ENCODE peak calls at places on chromosomes 13 and 19, in ten cellular contexts. M is transverse colon, T is K562, V is upper lobe of left lung, R is tibial nerve, B is A549, E is esophagus muscularis mucosa, H is ovary, U is H1, Y is SK-N-SH. A is an unnamed sample.
A peak's percentile ranks its signal among the peaks of the same experiment; 100 is the strongest.

GRCh38 chr13:95956589-95957148 is 96.5 kb downstream of the UGGT2 start:
- DNase-seq in M (no peak), V (no peak), T (no peak), B (no peak), E (no peak), U (no peak), R (no peak), Y (no peak), H (no peak), A (no peak)

GRCh38 chr19:14796021-14796420 is 17.7 kb upstream of the ADGRE2 start:
- DNase-seq in V (no peak), U (no peak), M (no peak), T (no peak), Y (no peak), R (no peak), H (no peak), E (peak; percentile 21), B (no peak), A (no peak)

GRCh38 chr13:79128158-79128557 is 277.9 kb downstream of the RBM26 start:
- DNase-seq in M (no peak), R (no peak), V (peak; percentile 21), U (no peak), T (no peak), H (no peak), E (no peak), B (peak; percentile 9), Y (no peak), A (no peak)

GRCh38 chr19:16928916-16929315 is 40.1 kb downstream of the F2RL3 start:
- DNase-seq in H (no peak), E (no peak), M (no peak), R (no peak), Y (no peak), B (no peak), T (no peak), V (no peak), U (no peak), A (no peak)

GRCh38 chr19:11538232-11539036 is at the start of gene CNN1:
- DNase-seq in Y (no peak), H (peak; percentile 91), T (peak; percentile 79), M (peak; percentile 75), B (no peak), R (no peak), U (peak; percentile 83), E (peak; percentile 94), V (no peak), A (peak; percentile 29)

GRCh38 chr19:55528030-55528801 is 8.7 kb downstream of the SBK2 start:
- DNase-seq in M (no peak), E (no peak), T (no peak), V (no peak), B (peak; percentile 64), R (no peak), Y (peak; percentile 90), H (no peak), U (no peak), A (no peak)

GRCh38 chr19:3112375-3113099 is 18.4 kb downstream of the GNA11 start:
- DNase-seq in B (no peak), V (no peak), R (no peak), Y (no peak), E (no peak), M (no peak), U (no peak), H (no peak), T (no peak), A (no peak)

GRCh38 chr19:51777570-51778460 is 16.8 kb downstream of the FPR2 start:
- DNase-seq in U (peak; percentile 50), M (peak; percentile 56), T (peak; percentile 68), R (no peak), E (peak; percentile 62), V (peak; percentile 79), Y (peak; percentile 66), B (peak; percentile 85), H (peak; percentile 82), A (peak; percentile 45)

GRCh38 chr19:14086098-14086497 is 515 bp upstream of the C19orf67 start:
- DNase-seq in R (no peak), M (no peak), Y (no peak), B (no peak), E (no peak), T (no peak), V (no peak), H (no peak), U (no peak), A (no peak)

GRCh38 chr13:24187185-24187584 is 26.7 kb downstream of the SPATA13 start:
- DNase-seq in Y (no peak), M (no peak), E (peak; percentile 34), V (no peak), T (no peak), B (no peak), U (no peak), H (no peak), R (no peak), A (no peak)

GRCh38 chr13:30615851-30616311 is 1.8 kb upstream of the USPL1 start:
- DNase-seq in R (no peak), V (no peak), U (no peak), T (peak; percentile 12), Y (peak; percentile 26), B (no peak), H (no peak), E (no peak), M (no peak), A (no peak)

GRCh38 chr19:5826531-5827341 is 12.8 kb downstream of the FUT6 start:
- DNase-seq in T (no peak), Y (peak; percentile 83), V (peak; percentile 77), E (no peak), R (no peak), M (peak; percentile 88), U (peak; percentile 74), B (peak; percentile 70), H (peak; percentile 54), A (peak; percentile 78)
- TF ChIP-seq EP300 in T (no peak), Y (no peak), V (no peak), E (no peak), R (no peak), M (no peak), U (no peak), B (no peak), H (no peak), A (no peak)

GRCh38 chr19:46661020-46661731 is at the start of gene DACT3:
- DNase-seq in Y (peak; percentile 96), H (peak; percentile 100), T (peak; percentile 99), M (peak; percentile 100), E (peak; percentile 100), U (peak; percentile 100), V (peak; percentile 100), R (peak; percentile 100), B (peak; percentile 100), A (peak; percentile 100)

GRCh38 chr19:46661735-46662592 is 982 bp upstream of the DACT3 start:
- DNase-seq in Y (peak; percentile 76), B (peak; percentile 93), M (peak; percentile 86), R (peak; percentile 66), E (peak; percentile 96), T (peak; percentile 79), H (peak; percentile 86), U (peak; percentile 80), V (peak; percentile 87), A (peak; percentile 86)

GRCh38 chr19:46659151-46660007 is 1.6 kb downstream of the DACT3 start:
- DNase-seq in E (no peak), U (peak; percentile 71), Y (peak; percentile 71), T (peak; percentile 90), M (peak; percentile 31), H (peak; percentile 73), B (peak; percentile 54), V (no peak), R (no peak), A (no peak)

GRCh38 chr19:46660008-46660517 is 919 bp downstream of the DACT3 start:
- DNase-seq in B (peak; percentile 54), T (peak; percentile 61), V (no peak), H (peak; percentile 62), Y (peak; percentile 81), R (no peak), E (no peak), M (no peak), U (peak; percentile 72), A (no peak)

DNA sequence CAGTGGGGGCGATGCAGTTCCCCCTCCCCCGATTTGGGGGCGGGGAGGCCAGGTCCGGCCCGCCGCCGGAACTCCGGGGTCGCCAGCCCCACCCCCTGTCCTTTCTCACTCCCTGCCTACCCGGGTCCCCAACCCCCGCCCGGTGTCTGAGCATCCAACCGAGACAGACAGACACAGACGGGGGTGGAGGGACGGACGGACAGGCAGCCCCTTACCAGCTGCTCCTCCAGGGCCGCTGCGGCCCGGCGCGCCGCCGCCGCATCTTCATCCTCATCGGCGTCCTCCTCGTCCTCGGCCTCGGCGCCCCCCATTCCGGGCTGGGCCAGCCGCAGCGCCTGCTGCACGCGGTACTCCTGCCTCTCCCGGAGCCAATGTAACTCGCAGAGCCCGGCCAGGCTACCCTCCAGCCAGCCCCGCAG is 372 bp downstream of the DACT3 start:
- DNase-seq in V (no peak), M (no peak), E (no peak), T (peak; percentile 49), H (no peak), Y (peak; percentile 74), U (no peak), R (no peak), B (no peak), A (no peak)
- H3K27ac ChIP-seq in V (peak overlapping the region; percentile 53), M (peak overlapping the region; percentile 69), E (peak overlapping the region; percentile 93), T (peak overlapping the region; percentile 24), H (peak overlapping the region; percentile 59), Y (peak overlapping the region; percentile 80), U (no peak overlapping the region), R (peak overlapping the region; percentile 76), B (no peak overlapping the region), A (peak overlapping the region; percentile 53)

GRCh38 chr13:112688560-112689497 is 1.0 kb upstream of the ATP11A start:
- DNase-seq in E (no peak), Y (no peak), M (peak; percentile 29), R (no peak), T (no peak), B (no peak), U (peak; percentile 65), V (peak; percentile 94), H (peak; percentile 25), A (peak; percentile 40)
- TF ChIP-seq EP300 in E (no peak), Y (no peak), M (no peak), R (no peak), T (no peak), B (no peak), U (no peak), V (peak; percentile 4), H (no peak), A (no peak)

GRCh38 chr19:35337984-35338296 is 9.0 kb downstream of the CD22 start:
- DNase-seq in T (no peak), V (no peak), E (no peak), Y (no peak), R (no peak), U (no peak), M (no peak), H (no peak), B (no peak), A (no peak)

GRCh38 chr19:35332817-35333216 is 3.8 kb downstream of the CD22 start:
- DNase-seq in M (no peak), U (no peak), Y (no peak), B (no peak), T (peak; percentile 4), R (no peak), V (no peak), E (no peak), H (no peak), A (no peak)

GRCh38 chr19:35334064-35334753 is 5.2 kb downstream of the CD22 start:
- DNase-seq in H (no peak), T (no peak), M (no peak), U (no peak), R (no peak), V (no peak), B (no peak), E (no peak), Y (no peak), A (no peak)

GRCh38 chr19:35337081-35337983 is 8.3 kb downstream of the CD22 start:
- DNase-seq in H (no peak), R (no peak), T (no peak), E (no peak), M (no peak), V (no peak), U (no peak), Y (no peak), B (no peak), A (no peak)

GRCh38 chr19:35336166-35336955 is 7.4 kb downstream of the CD22 start:
- DNase-seq in B (no peak), T (no peak), M (no peak), V (no peak), E (no peak), H (no peak), U (no peak), R (no peak), Y (no peak), A (no peak)
- H3K27ac ChIP-seq in B (no peak overlapping the region), T (no peak overlapping the region), M (no peak overlapping the region), V (no peak overlapping the region), E (no peak overlapping the region), H (no peak overlapping the region), U (no peak overlapping the region), R (no peak overlapping the region), Y (no peak overlapping the region), A (no peak overlapping the region)

A was measured in stomach.